ENCODE peak calls at places on chromosomes 13 and 19, in four cellular contexts. D is right cardiac atrium; N is HL-60; I is CD8-positive, alpha-beta memory T cell. H is an unnamed sample.

GRCh38 chr19:22814124-22814523 is 18.0 kb upstream of the ZNF723 start:
- DNase-seq in D (no peak), N (no peak), I (no peak), H (no peak)

GRCh38 chr13:71754407-71754974 is 112.5 kb downstream of the DACH1 start:
- DNase-seq in D (peak; percentile 17), N (no peak), I (no peak), H (no peak)

GRCh38 chr19:17216058-17216670 is 1.0 kb downstream of the USE1 start:
- DNase-seq in D (no peak), N (no peak), I (no peak), H (no peak)

GRCh38 chr19:36579255-36579654 is 6.2 kb upstream of the ZNF529 start:
- DNase-seq in D (no peak), N (no peak), I (no peak), H (no peak)

GRCh38 chr13:111511219-111511732 is 190.8 kb downstream of the TEX29 start:
- DNase-seq in D (no peak), N (no peak), I (no peak), H (no peak)

GRCh38 chr19:35556846-35557538 is 6.5 kb downstream of the ATP4A start:
- DNase-seq in D (no peak), N (no peak), I (no peak), H (no peak)

GRCh38 chr13:40604135-40604534 is 62.3 kb downstream of the FOXO1 start:
- DNase-seq in D (no peak), N (no peak), I (no peak), H (no peak)

GRCh38 chr13:110910013-110910890 is 4.6 kb downstream of the ANKRD10 start:
- DNase-seq in D (no peak), N (no peak), I (no peak), H (no peak)

GRCh38 chr19:4352701-4353121 is 9.3 kb downstream of the MPND start:
- DNase-seq in D (no peak), N (peak; percentile 42), I (peak; percentile 77), H (no peak)

GRCh38 chr13:51804295-51805172 is 571 bp upstream of the DHRS12 start:
- DNase-seq in D (no peak), N (no peak), I (peak; percentile 66), H (peak; percentile 40)

GRCh38 chr13:23707674-23708073 is 137.5 kb downstream of the TNFRSF19 start:
- DNase-seq in D (no peak), N (no peak), I (no peak), H (no peak)

GRCh38 chr13:51856027-51856736 is 5.6 kb upstream of the CCDC70 start:
- DNase-seq in D (no peak), N (no peak), I (no peak), H (no peak)

GRCh38 chr19:38209671-38210457 is 14.2 kb downstream of the DPF1 start:
- DNase-seq in D (peak; percentile 89), N (no peak), I (no peak), H (peak; percentile 62)

GRCh38 chr19:35153701-35154534 is 617 bp upstream of the FXYD5 start:
- DNase-seq in D (peak; percentile 48), N (peak; percentile 65), I (peak; percentile 80), H (no peak)

GRCh38 chr19:15014579-15014978 is 34.7 kb upstream of the CASP14 start:
- DNase-seq in D (no peak), N (no peak), I (no peak), H (no peak)

GRCh38 chr13:97243915-97244820 is 22.0 kb downstream of the MBNL2 start:
- DNase-seq in D (no peak), N (no peak), I (no peak), H (no peak)

GRCh38 chr19:9847087-9847671 is 12.1 kb downstream of the PIN1 start:
- DNase-seq in D (peak; percentile 76), N (no peak), I (no peak), H (peak; percentile 82)

GRCh38 chr13:113158946-113159345 is 498 bp downstream of the PROZ start:
- DNase-seq in D (no peak), N (no peak), I (no peak), H (peak; percentile 23)

GRCh38 chr13:52125547-52125946 is 3.3 kb downstream of the NEK5 start:
- DNase-seq in D (no peak), N (no peak), I (no peak), H (no peak)

GRCh38 chr19:55440411-55441105 is 2.5 kb downstream of the SHISA7 start:
- DNase-seq in D (no peak), N (no peak), I (no peak), H (no peak)

GRCh38 chr19:52248256-52248655 is 21.1 kb upstream of the ZNF766 start:
- DNase-seq in D (peak; percentile 51), N (peak; percentile 31), I (peak; percentile 70), H (peak; percentile 47)

GRCh38 chr19:7596191-7596937 is 701 bp downstream of the CAMSAP3 start:
- DNase-seq in D (no peak), N (no peak), I (no peak), H (no peak)

GRCh38 chr19:47663911-47664771 is 49.1 kb upstream of the EHD2 start:
- DNase-seq in D (peak; percentile 85), N (peak; percentile 67), I (no peak), H (peak; percentile 69)

GRCh38 chr13:93867481-93867880 is 612.0 kb downstream of the DCT start:
- DNase-seq in D (no peak), N (no peak), I (no peak), H (no peak)

GRCh38 chr13:40475617-40476016 is 190.8 kb downstream of the FOXO1 start:
- DNase-seq in D (no peak), N (no peak), I (no peak), H (no peak)

GRCh38 chr19:33954686-33955085 is 158.0 kb downstream of the KCTD15 start:
- DNase-seq in D (no peak), N (no peak), I (no peak), H (no peak)

GRCh38 chr19:38675611-38676010 is 28.2 kb downstream of the ACTN4 start:
- DNase-seq in D (no peak), N (peak; percentile 50), I (no peak), H (no peak)

GRCh38 chr13:103007427-103007762 is 58.8 kb downstream of the SLC10A2 start:
- DNase-seq in D (no peak), N (no peak), I (no peak), H (no peak)
- H3K4me3 ChIP-seq in D (no peak overlapping the region), N (no peak overlapping the region), I (no peak overlapping the region), H (no peak overlapping the region)

DNA sequence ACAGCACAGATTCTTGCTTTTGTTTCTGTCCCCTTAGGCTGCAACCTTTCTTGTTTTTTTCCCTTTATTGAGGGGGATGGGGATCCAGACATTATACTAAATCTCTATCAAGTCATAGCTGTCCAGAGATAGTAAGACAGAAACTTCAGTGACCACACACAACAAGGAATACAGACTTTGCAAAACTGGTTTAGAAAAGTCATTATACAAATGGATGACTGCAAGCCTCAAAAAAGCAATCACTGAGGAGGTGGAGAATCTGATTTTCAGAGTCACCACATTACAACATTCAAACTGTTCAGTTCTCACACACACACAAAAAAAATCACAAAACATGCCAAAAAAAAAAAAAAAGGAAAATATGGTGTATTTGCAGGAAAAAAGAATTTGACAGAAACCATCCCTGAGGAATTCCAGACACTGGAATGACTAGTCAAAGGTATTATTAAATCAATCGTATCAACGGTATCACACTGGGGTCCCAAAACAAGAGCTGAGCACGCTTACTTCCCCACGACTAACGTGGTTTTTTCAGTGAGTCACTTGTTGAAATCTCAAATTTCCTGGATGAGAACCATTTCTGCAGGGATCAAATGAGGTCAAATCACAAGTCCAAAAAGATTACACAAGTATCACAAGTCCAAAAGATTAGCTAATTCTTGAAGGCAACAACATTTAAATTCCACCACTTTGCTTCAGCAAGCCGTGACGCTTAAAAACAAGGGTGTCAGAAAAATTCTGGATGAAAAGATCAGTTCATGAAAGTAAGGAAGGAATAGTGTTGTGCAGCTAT is 41.2 kb downstream of the USP12 start:
- DNase-seq in D (no peak), N (no peak), I (no peak), H (no peak)
- H3K4me3 ChIP-seq in D (no peak overlapping the region), N (no peak overlapping the region), I (no peak overlapping the region), H (no peak overlapping the region)

GRCh38 chr19:46602392-46603194 is 1.5 kb downstream of the CALM3 start:
- DNase-seq in D (no peak), N (no peak), I (no peak), H (no peak)

GRCh38 chr19:46605356-46605821 is 4.3 kb downstream of the CALM3 start:
- DNase-seq in D (no peak), N (no peak), I (no peak), H (no peak)

GRCh38 chr19:46604781-46605355 is 3.7 kb downstream of the CALM3 start:
- DNase-seq in D (no peak), N (no peak), I (no peak), H (peak; percentile 38)

GRCh38 chr19:46603195-46603637 is 2.1 kb downstream of the CALM3 start:
- DNase-seq in D (no peak), N (no peak), I (no peak), H (no peak)

GRCh38 chr19:46603752-46604241 is 2.7 kb downstream of the CALM3 start:
- DNase-seq in D (no peak), N (no peak), I (no peak), H (no peak)
- H3K4me3 ChIP-seq in D (no peak overlapping the region), N (no peak overlapping the region), I (no peak overlapping the region), H (peak overlapping the region; percentile 96)

GRCh38 chr19:1854032-1854541 is 5.8 kb upstream of the REXO1 start:
- DNase-seq in D (no peak), N (no peak), I (no peak), H (no peak)
- H3K4me3 ChIP-seq in D (no peak overlapping the region), N (peak overlapping the region; percentile 41), I (no peak overlapping the region), H (no peak overlapping the region)

GRCh38 chr13:30375436-30375835 is 46.9 kb upstream of the UBE2L5 start:
- DNase-seq in D (no peak), N (no peak), I (no peak), H (no peak)
- H3K4me3 ChIP-seq in D (no peak overlapping the region), N (no peak overlapping the region), I (peak overlapping the region; percentile 35), H (no peak overlapping the region)

DNA sequence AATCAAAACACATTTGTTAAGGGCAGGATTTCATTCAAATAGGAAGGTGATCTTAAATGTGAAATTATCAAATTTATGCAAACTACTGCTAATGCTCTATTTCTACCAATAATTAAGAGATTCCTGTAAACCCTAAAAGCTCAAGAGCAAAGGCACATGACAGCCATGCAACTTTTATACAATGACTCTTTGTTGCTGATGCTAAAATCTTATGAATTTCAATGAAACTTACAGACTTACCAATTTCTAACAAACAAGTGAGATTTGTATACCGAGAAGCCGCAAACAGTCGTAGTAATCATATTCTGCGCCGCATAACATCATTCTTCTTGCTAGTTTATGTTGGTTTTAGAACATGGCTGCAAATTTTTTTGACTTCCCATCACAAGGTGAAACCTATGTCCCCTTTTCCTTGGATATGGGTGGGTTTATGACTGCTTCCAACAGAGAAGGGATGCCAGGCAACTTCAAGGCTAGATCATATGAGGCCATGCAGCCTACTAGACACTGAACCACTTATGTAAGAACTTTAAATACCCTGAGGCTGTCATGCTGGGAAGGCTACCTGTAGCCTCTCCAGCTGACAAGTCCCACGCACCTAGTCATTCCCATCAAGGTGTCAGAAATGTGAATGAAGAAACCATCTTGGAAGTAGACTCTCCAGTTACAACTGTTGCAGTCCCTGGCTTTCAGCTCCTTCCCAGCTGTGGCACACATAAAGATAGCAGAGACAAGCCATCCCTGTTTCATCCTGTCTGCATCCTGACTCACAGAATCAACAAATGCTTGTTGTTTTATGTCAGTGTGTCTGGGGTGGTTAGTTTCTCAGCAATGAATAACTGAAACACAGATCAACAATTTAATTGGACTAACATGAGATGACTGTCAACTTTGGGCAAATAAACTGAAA is 42.0 kb downstream of the LNX2 start:
- DNase-seq in D (no peak), N (no peak), I (no peak), H (no peak)
- H3K4me3 ChIP-seq in D (no peak overlapping the region), N (no peak overlapping the region), I (no peak overlapping the region), H (peak overlapping the region; percentile 25)

GRCh38 chr13:75763511-75763910 is 127.4 kb downstream of the LMO7 start:
- DNase-seq in D (no peak), N (no peak), I (no peak), H (no peak)
- H3K4me3 ChIP-seq in D (no peak overlapping the region), N (no peak overlapping the region), I (no peak overlapping the region), H (no peak overlapping the region)